ENCODE peak calls at places on chromosomes 13 and 19, in nine cellular contexts. One of them, this sample, is unnamed.

GRCh38 chr13:79492313-79492798 is 11.4 kb downstream of the NDFIP2 start:
- DNase-seq in endodermal cell: peak
- DNase-seq in thoracic aorta: no peak
- DNase-seq in A549: no peak
- DNase-seq in IMR-90: peak
- DNase-seq in cardiac fibroblast: peak
- DNase-seq in left ventricle myocardium inferior: no peak
- DNase-seq in psoas muscle: no peak
- DNase-seq in fibroblast of lung: no peak
- DNase-seq in this sample: no peak

GRCh38 chr13:75443356-75443958 is 38.5 kb downstream of the TBC1D4 start:
- DNase-seq in endodermal cell: no peak
- DNase-seq in IMR-90: no peak
- DNase-seq in fibroblast of lung: no peak
- DNase-seq in A549: no peak
- DNase-seq in cardiac fibroblast: no peak
- DNase-seq in psoas muscle: no peak
- DNase-seq in left ventricle myocardium inferior: no peak
- DNase-seq in thoracic aorta: no peak
- DNase-seq in this sample: no peak

GRCh38 chr13:30366083-30366482 is 56.2 kb upstream of the UBE2L5 start:
- DNase-seq in fibroblast of lung: no peak
- DNase-seq in psoas muscle: no peak
- DNase-seq in thoracic aorta: no peak
- DNase-seq in IMR-90: no peak
- DNase-seq in left ventricle myocardium inferior: no peak
- DNase-seq in A549: no peak
- DNase-seq in cardiac fibroblast: no peak
- DNase-seq in endodermal cell: no peak
- DNase-seq in this sample: no peak

GRCh38 chr19:1424182-1424955 is 13.8 kb upstream of the RPS15 start:
- DNase-seq in left ventricle myocardium inferior: no peak
- DNase-seq in psoas muscle: no peak
- DNase-seq in thoracic aorta: no peak
- DNase-seq in fibroblast of lung: no peak
- DNase-seq in IMR-90: no peak
- DNase-seq in cardiac fibroblast: no peak
- DNase-seq in endodermal cell: no peak
- DNase-seq in A549: no peak
- DNase-seq in this sample: no peak

GRCh38 chr19:41626877-41627276 is at the start of gene CEACAM4:
- DNase-seq in psoas muscle: no peak
- DNase-seq in left ventricle myocardium inferior: peak
- DNase-seq in A549: no peak
- DNase-seq in cardiac fibroblast: no peak
- DNase-seq in thoracic aorta: no peak
- DNase-seq in endodermal cell: peak
- DNase-seq in fibroblast of lung: no peak
- DNase-seq in IMR-90: no peak
- DNase-seq in this sample: no peak

GRCh38 chr13:49858183-49858856 is 65.8 kb upstream of the KPNA3 start:
- DNase-seq in fibroblast of lung: peak
- DNase-seq in thoracic aorta: no peak
- DNase-seq in A549: peak
- DNase-seq in cardiac fibroblast: peak
- DNase-seq in endodermal cell: no peak
- DNase-seq in IMR-90: peak
- DNase-seq in psoas muscle: no peak
- DNase-seq in left ventricle myocardium inferior: no peak
- DNase-seq in this sample: peak

GRCh38 chr19:45630463-45630862 is 8.7 kb downstream of the EML2 start:
- DNase-seq in thoracic aorta: no peak
- DNase-seq in A549: peak
- DNase-seq in IMR-90: peak
- DNase-seq in cardiac fibroblast: peak
- DNase-seq in psoas muscle: no peak
- DNase-seq in left ventricle myocardium inferior: no peak
- DNase-seq in endodermal cell: no peak
- DNase-seq in fibroblast of lung: peak
- DNase-seq in this sample: peak

GRCh38 chr19:7851623-7852500 is 21.8 kb downstream of the EVI5L start:
- DNase-seq in psoas muscle: no peak
- DNase-seq in left ventricle myocardium inferior: no peak
- DNase-seq in cardiac fibroblast: no peak
- DNase-seq in IMR-90: no peak
- DNase-seq in thoracic aorta: no peak
- DNase-seq in endodermal cell: no peak
- DNase-seq in fibroblast of lung: no peak
- DNase-seq in A549: no peak
- DNase-seq in this sample: no peak

GRCh38 chr13:99215466-99215865 is 14.8 kb downstream of the UBAC2 start:
- DNase-seq in psoas muscle: no peak
- DNase-seq in thoracic aorta: no peak
- DNase-seq in IMR-90: no peak
- DNase-seq in cardiac fibroblast: no peak
- DNase-seq in endodermal cell: no peak
- DNase-seq in fibroblast of lung: no peak
- DNase-seq in left ventricle myocardium inferior: no peak
- DNase-seq in A549: no peak
- DNase-seq in this sample: no peak

GRCh38 chr13:106499905-106500304 is 35.6 kb downstream of the EFNB2 start:
- DNase-seq in endodermal cell: no peak
- DNase-seq in thoracic aorta: no peak
- DNase-seq in left ventricle myocardium inferior: no peak
- DNase-seq in IMR-90: peak
- DNase-seq in fibroblast of lung: no peak
- DNase-seq in psoas muscle: no peak
- DNase-seq in cardiac fibroblast: peak
- DNase-seq in A549: no peak
- DNase-seq in this sample: no peak

GRCh38 chr19:15137777-15138176 is 30.6 kb downstream of the SYDE1 start:
- DNase-seq in endodermal cell: peak
- DNase-seq in IMR-90: peak
- DNase-seq in thoracic aorta: no peak
- DNase-seq in left ventricle myocardium inferior: no peak
- DNase-seq in psoas muscle: no peak
- DNase-seq in A549: no peak
- DNase-seq in fibroblast of lung: peak
- DNase-seq in cardiac fibroblast: no peak
- DNase-seq in this sample: no peak

GRCh38 chr13:27298849-27299248 is 28.2 kb downstream of the RASL11A start:
- DNase-seq in thoracic aorta: no peak
- DNase-seq in left ventricle myocardium inferior: no peak
- DNase-seq in A549: no peak
- DNase-seq in psoas muscle: no peak
- DNase-seq in fibroblast of lung: no peak
- DNase-seq in endodermal cell: no peak
- DNase-seq in IMR-90: no peak
- DNase-seq in cardiac fibroblast: no peak
- DNase-seq in this sample: no peak

GRCh38 chr19:5891572-5891937 is 12.0 kb downstream of the NDUFA11 start:
- DNase-seq in thoracic aorta: no peak
- DNase-seq in IMR-90: no peak
- DNase-seq in cardiac fibroblast: no peak
- DNase-seq in A549: no peak
- DNase-seq in endodermal cell: no peak
- DNase-seq in left ventricle myocardium inferior: no peak
- DNase-seq in psoas muscle: no peak
- DNase-seq in fibroblast of lung: no peak
- DNase-seq in this sample: no peak

GRCh38 chr13:101892296-101892695 is 439.8 kb downstream of the ITGBL1 start:
- DNase-seq in left ventricle myocardium inferior: no peak
- DNase-seq in psoas muscle: no peak
- DNase-seq in cardiac fibroblast: no peak
- DNase-seq in endodermal cell: no peak
- DNase-seq in A549: no peak
- DNase-seq in thoracic aorta: no peak
- DNase-seq in IMR-90: no peak
- DNase-seq in fibroblast of lung: no peak
- DNase-seq in this sample: no peak

GRCh38 chr19:11414544-11414943 is 4.6 kb downstream of the RGL3 start:
- DNase-seq in IMR-90: no peak
- DNase-seq in endodermal cell: no peak
- DNase-seq in cardiac fibroblast: no peak
- DNase-seq in psoas muscle: no peak
- DNase-seq in left ventricle myocardium inferior: no peak
- DNase-seq in fibroblast of lung: no peak
- DNase-seq in A549: no peak
- DNase-seq in thoracic aorta: no peak
- DNase-seq in this sample: no peak

GRCh38 chr13:29771247-29771646 is 79.2 kb downstream of the UBL3 start:
- DNase-seq in endodermal cell: no peak
- DNase-seq in left ventricle myocardium inferior: no peak
- DNase-seq in psoas muscle: no peak
- DNase-seq in fibroblast of lung: peak
- DNase-seq in A549: peak
- DNase-seq in thoracic aorta: no peak
- DNase-seq in cardiac fibroblast: peak
- DNase-seq in IMR-90: peak
- DNase-seq in this sample: no peak

GRCh38 chr13:112072531-112073244 is 5.7 kb downstream of the SOX1 start:
- DNase-seq in thoracic aorta: no peak
- DNase-seq in A549: no peak
- DNase-seq in left ventricle myocardium inferior: no peak
- DNase-seq in psoas muscle: no peak
- DNase-seq in cardiac fibroblast: no peak
- DNase-seq in fibroblast of lung: no peak
- DNase-seq in endodermal cell: peak
- DNase-seq in IMR-90: no peak
- DNase-seq in this sample: no peak

GRCh38 chr13:112069063-112069726 is 2.2 kb downstream of the SOX1 start:
- DNase-seq in thoracic aorta: no peak
- DNase-seq in cardiac fibroblast: no peak
- DNase-seq in endodermal cell: no peak
- DNase-seq in left ventricle myocardium inferior: no peak
- DNase-seq in fibroblast of lung: no peak
- DNase-seq in psoas muscle: no peak
- DNase-seq in A549: no peak
- DNase-seq in IMR-90: no peak
- DNase-seq in this sample: no peak

GRCh38 chr13:112069727-112070300 is 2.9 kb downstream of the SOX1 start:
- DNase-seq in A549: no peak
- DNase-seq in left ventricle myocardium inferior: no peak
- DNase-seq in fibroblast of lung: no peak
- DNase-seq in endodermal cell: peak
- DNase-seq in IMR-90: no peak
- DNase-seq in thoracic aorta: no peak
- DNase-seq in cardiac fibroblast: no peak
- DNase-seq in psoas muscle: no peak
- DNase-seq in this sample: no peak

GRCh38 chr13:112071902-112072530 is 5.1 kb downstream of the SOX1 start:
- DNase-seq in fibroblast of lung: no peak
- DNase-seq in left ventricle myocardium inferior: no peak
- DNase-seq in A549: no peak
- DNase-seq in cardiac fibroblast: no peak
- DNase-seq in psoas muscle: no peak
- DNase-seq in thoracic aorta: no peak
- DNase-seq in endodermal cell: no peak
- DNase-seq in IMR-90: no peak
- DNase-seq in this sample: no peak

GRCh38 chr13:112071011-112071901 is 4.3 kb downstream of the SOX1 start:
- DNase-seq in left ventricle myocardium inferior: no peak
- DNase-seq in A549: no peak
- DNase-seq in cardiac fibroblast: no peak
- DNase-seq in endodermal cell: no peak
- DNase-seq in IMR-90: no peak
- DNase-seq in fibroblast of lung: no peak
- DNase-seq in thoracic aorta: no peak
- DNase-seq in psoas muscle: no peak
- DNase-seq in this sample: no peak
- TF ChIP-seq CTCF in left ventricle myocardium inferior: no peak
- TF ChIP-seq CTCF in A549: no peak
- TF ChIP-seq CTCF in cardiac fibroblast: no peak
- TF ChIP-seq CTCF in endodermal cell: no peak
- TF ChIP-seq CTCF in IMR-90: no peak
- TF ChIP-seq CTCF in fibroblast of lung: no peak
- TF ChIP-seq CTCF in thoracic aorta: no peak
- TF ChIP-seq CTCF in psoas muscle: no peak
- TF ChIP-seq CTCF in this sample: no peak

GRCh38 chr13:73417012-73417615 is 358.3 kb downstream of the KLF5 start:
- DNase-seq in endodermal cell: no peak
- DNase-seq in IMR-90: no peak
- DNase-seq in left ventricle myocardium inferior: no peak
- DNase-seq in A549: peak
- DNase-seq in thoracic aorta: no peak
- DNase-seq in fibroblast of lung: no peak
- DNase-seq in cardiac fibroblast: peak
- DNase-seq in psoas muscle: no peak
- DNase-seq in this sample: no peak
- TF ChIP-seq CTCF in endodermal cell: peak
- TF ChIP-seq CTCF in IMR-90: peak
- TF ChIP-seq CTCF in left ventricle myocardium inferior: peak
- TF ChIP-seq CTCF in A549: peak
- TF ChIP-seq CTCF in thoracic aorta: no peak
- TF ChIP-seq CTCF in fibroblast of lung: peak
- TF ChIP-seq CTCF in cardiac fibroblast: no peak
- TF ChIP-seq CTCF in psoas muscle: no peak
- TF ChIP-seq CTCF in this sample: no peak

GRCh38 chr13:55577847-55578210 is 1562.9 kb upstream of the PRR20A start:
- DNase-seq in cardiac fibroblast: no peak
- DNase-seq in IMR-90: no peak
- DNase-seq in thoracic aorta: no peak
- DNase-seq in endodermal cell: peak
- DNase-seq in psoas muscle: no peak
- DNase-seq in left ventricle myocardium inferior: no peak
- DNase-seq in A549: no peak
- DNase-seq in fibroblast of lung: no peak
- DNase-seq in this sample: no peak
- TF ChIP-seq CTCF in cardiac fibroblast: no peak
- TF ChIP-seq CTCF in IMR-90: no peak
- TF ChIP-seq CTCF in thoracic aorta: no peak
- TF ChIP-seq CTCF in endodermal cell: peak
- TF ChIP-seq CTCF in psoas muscle: no peak
- TF ChIP-seq CTCF in left ventricle myocardium inferior: no peak
- TF ChIP-seq CTCF in A549: no peak
- TF ChIP-seq CTCF in fibroblast of lung: no peak
- TF ChIP-seq CTCF in this sample: no peak

GRCh38 chr13:26111797-26112196 is 60.0 kb upstream of the SHISA2 start:
- DNase-seq in left ventricle myocardium inferior: no peak
- DNase-seq in IMR-90: no peak
- DNase-seq in A549: no peak
- DNase-seq in psoas muscle: no peak
- DNase-seq in thoracic aorta: no peak
- DNase-seq in cardiac fibroblast: no peak
- DNase-seq in fibroblast of lung: no peak
- DNase-seq in endodermal cell: no peak
- DNase-seq in this sample: no peak

GRCh38 chr13:26117620-26118019 is 65.8 kb upstream of the SHISA2 start:
- DNase-seq in cardiac fibroblast: no peak
- DNase-seq in IMR-90: no peak
- DNase-seq in left ventricle myocardium inferior: no peak
- DNase-seq in endodermal cell: no peak
- DNase-seq in thoracic aorta: no peak
- DNase-seq in fibroblast of lung: no peak
- DNase-seq in A549: no peak
- DNase-seq in psoas muscle: no peak
- DNase-seq in this sample: no peak

DNA sequence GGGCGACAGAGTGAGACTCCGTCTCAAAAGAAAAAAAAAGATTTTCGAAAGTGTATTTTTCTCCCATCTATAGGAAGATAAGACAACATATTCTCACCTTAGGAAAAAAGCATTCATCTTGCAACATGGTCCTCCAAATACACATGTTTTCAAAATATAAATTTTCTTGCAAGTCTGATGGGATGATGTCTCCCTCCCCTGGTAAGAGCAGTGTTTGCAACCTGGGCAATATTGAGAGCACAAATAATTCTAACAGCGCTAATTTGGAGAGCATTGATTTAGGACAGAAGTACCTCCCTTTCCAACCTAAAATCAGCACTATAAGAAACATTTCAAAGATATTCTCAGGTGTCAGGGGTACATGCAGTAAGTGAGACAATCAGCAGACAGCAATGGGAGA is 61.0 kb upstream of the SHISA2 start:
- DNase-seq in A549: peak
- DNase-seq in cardiac fibroblast: no peak
- DNase-seq in psoas muscle: no peak
- DNase-seq in thoracic aorta: no peak
- DNase-seq in left ventricle myocardium inferior: no peak
- DNase-seq in endodermal cell: no peak
- DNase-seq in fibroblast of lung: peak
- DNase-seq in IMR-90: peak
- DNase-seq in this sample: no peak
- TF ChIP-seq CTCF in A549: no peak
- TF ChIP-seq CTCF in cardiac fibroblast: peak
- TF ChIP-seq CTCF in psoas muscle: no peak
- TF ChIP-seq CTCF in thoracic aorta: no peak
- TF ChIP-seq CTCF in left ventricle myocardium inferior: no peak
- TF ChIP-seq CTCF in endodermal cell: peak
- TF ChIP-seq CTCF in fibroblast of lung: peak
- TF ChIP-seq CTCF in IMR-90: peak
- TF ChIP-seq CTCF in this sample: peak